ENCODE peak calls at places on chromosomes 3 and 15, in four cellular contexts. P is K562, G is HepG2, F is SK-N-SH. C is an unnamed sample.

GRCh38 chr3:56131976-56132590 is 336.2 kb downstream of the ERC2 start:
- DNase-seq in P (peak), G (peak), F (no peak), C (no peak)

GRCh38 chr3:50620846-50621245 is 3.9 kb downstream of the MAPKAPK3 start:
- DNase-seq in P (no peak), G (no peak), F (no peak), C (no peak)

GRCh38 chr3:17583530-17583929 is 158.9 kb downstream of the TBC1D5 start:
- DNase-seq in P (no peak), G (no peak), F (no peak), C (no peak)

GRCh38 chr15:54082836-54083492 is 104.7 kb downstream of the UNC13C start:
- DNase-seq in P (peak), G (peak), F (peak), C (peak)

GRCh38 chr3:102536479-102536878 is 101.7 kb downstream of the ZPLD1 start:
- DNase-seq in P (no peak), G (peak), F (peak), C (no peak)

GRCh38 chr15:57227899-57228298 is 148.4 kb upstream of the CGNL1 start:
- DNase-seq in P (no peak), G (no peak), F (peak), C (no peak)

GRCh38 chr3:102354818-102355515 is 79.8 kb upstream of the ZPLD1 start:
- DNase-seq in P (no peak), G (no peak), F (no peak), C (no peak)

GRCh38 chr15:93331545-93332117 is 242.6 kb upstream of the RGMA start:
- DNase-seq in P (no peak), G (no peak), F (peak), C (peak)

GRCh38 chr3:20668411-20668810 is 482.4 kb upstream of the SGO1 start:
- DNase-seq in P (peak), G (peak), F (peak), C (peak)

GRCh38 chr3:135911106-135911505 is 54.4 kb upstream of the PPP2R3A start:
- DNase-seq in P (no peak), G (no peak), F (no peak), C (no peak)
- TF ChIP-seq FOXJ3 in P (no peak), G (no peak), F (no peak), C (no peak)

GRCh38 chr3:169812844-169813677 is at the start of the genes LRRC34 and LRRIQ4:
- DNase-seq in P (no peak), G (no peak), F (peak), C (peak)

GRCh38 chr3:169813757-169814517 is 1.2 kb upstream of the LRRC34 start:
- DNase-seq in P (no peak), G (peak), F (no peak), C (peak)

GRCh38 chr3:169809230-169809795 is 3.4 kb upstream of the LRRIQ4 start:
- DNase-seq in P (no peak), G (no peak), F (no peak), C (no peak)

GRCh38 chr3:169811606-169812123 is 1.0 kb upstream of the LRRIQ4 start:
- DNase-seq in P (no peak), G (no peak), F (no peak), C (no peak)

GRCh38 chr3:169812124-169812843 is 386 bp upstream of the LRRIQ4 start:
- DNase-seq in P (no peak), G (no peak), F (peak), C (peak)
- TF ChIP-seq FOXJ3 in P (no peak), G (no peak), F (no peak), C (no peak)

GRCh38 chr3:57158316-57158715 is 6.8 kb downstream of the IL17RD start:
- DNase-seq in P (no peak), G (no peak), F (no peak), C (no peak)

GRCh38 chr3:57160731-57161086 is 4.4 kb downstream of the IL17RD start:
- DNase-seq in P (no peak), G (no peak), F (no peak), C (no peak)

GRCh38 chr3:57160046-57160730 is 5.0 kb downstream of the IL17RD start:
- DNase-seq in P (no peak), G (no peak), F (no peak), C (no peak)

GRCh38 chr3:57157666-57158065 is 7.5 kb downstream of the IL17RD start:
- DNase-seq in P (no peak), G (no peak), F (no peak), C (no peak)

GRCh38 chr3:57158813-57159678 is 6.1 kb downstream of the IL17RD start:
- DNase-seq in P (no peak), G (no peak), F (no peak), C (peak)
- TF ChIP-seq FOXJ3 in P (no peak), G (no peak), F (no peak), C (no peak)

GRCh38 chr3:30567139-30567753 is 39.2 kb upstream of the TGFBR2 start:
- DNase-seq in P (no peak), G (peak), F (no peak), C (peak)
- TF ChIP-seq FOXJ3 in P (no peak), G (no peak), F (no peak), C (no peak)

GRCh38 chr3:45572755-45573154 is 21.8 kb upstream of the LIMD1 start:
- DNase-seq in P (no peak), G (no peak), F (no peak), C (no peak)

GRCh38 chr3:45571969-45572368 is 22.6 kb upstream of the LIMD1 start:
- DNase-seq in P (no peak), G (no peak), F (no peak), C (no peak)

GRCh38 chr3:45573591-45573990 is 21.0 kb upstream of the LIMD1 start:
- DNase-seq in P (no peak), G (no peak), F (no peak), C (no peak)

GRCh38 chr3:45574067-45574494 is 20.5 kb upstream of the LIMD1 start:
- DNase-seq in P (peak), G (no peak), F (no peak), C (no peak)

GRCh38 chr3:45575491-45575923 is 19.0 kb upstream of the LIMD1 start:
- DNase-seq in P (no peak), G (no peak), F (no peak), C (no peak)
- TF ChIP-seq FOXJ3 in P (no peak), G (no peak), F (no peak), C (no peak)